ENCODE peak calls at places on chromosomes 5 and 9, in ten cellular contexts. X, G, L, W, P, R, S, Z, O and E are unnamed samples.

GRCh38 chr5:43917925-43918324 is 314.9 kb downstream of the NNT start:
- DNase-seq in X (no peak), G (no peak), L (no peak), W (no peak), P (no peak), R (no peak), S (no peak), Z (no peak), O (no peak), E (no peak)

GRCh38 chr5:6510132-6510531 is 61.5 kb downstream of the UBE2QL1 start:
- DNase-seq in X (no peak), G (no peak), L (no peak), W (peak; percentile 80), P (no peak), R (no peak), S (peak; percentile 9), Z (no peak), O (no peak), E (no peak)

GRCh38 chr9:128718475-128718874 is 5.5 kb downstream of the ZDHHC12 start:
- DNase-seq in X (no peak), G (no peak), L (no peak), W (no peak), P (no peak), R (no peak), S (no peak), Z (no peak), O (no peak), E (no peak)

GRCh38 chr5:35788724-35789123 is 68.0 kb upstream of the IL7R start:
- DNase-seq in X (no peak), G (no peak), L (no peak), W (no peak), P (no peak), R (no peak), S (no peak), Z (no peak), O (no peak), E (no peak)

GRCh38 chr5:178227929-178228328 is 4.7 kb downstream of the PHYKPL start:
- DNase-seq in X (no peak), G (no peak), L (no peak), W (no peak), P (no peak), R (no peak), S (no peak), Z (no peak), O (no peak), E (no peak)

GRCh38 chr5:88707216-88707965 is 175.6 kb downstream of the MEF2C start:
- DNase-seq in X (no peak), G (no peak), L (no peak), W (peak; percentile 73), P (no peak), R (no peak), S (no peak), Z (no peak), O (no peak), E (no peak)

GRCh38 chr5:179832039-179832745 is 11.5 kb downstream of the SQSTM1 start:
- DNase-seq in X (no peak), G (no peak), L (no peak), W (no peak), P (no peak), R (no peak), S (no peak), Z (no peak), O (no peak), E (no peak)

GRCh38 chr9:114000063-114000454 is 78.0 kb downstream of the AMBP start:
- DNase-seq in X (no peak), G (no peak), L (no peak), W (no peak), P (peak; percentile 9), R (no peak), S (no peak), Z (no peak), O (peak; percentile 2), E (no peak)

GRCh38 chr5:81904861-81905260 is 67.0 kb upstream of the ATG10 start:
- DNase-seq in X (no peak), G (no peak), L (no peak), W (peak; percentile 27), P (no peak), R (no peak), S (no peak), Z (no peak), O (no peak), E (no peak)

GRCh38 chr9:92734931-92735906 is 29.4 kb downstream of the BICD2 start:
- DNase-seq in X (no peak), G (no peak), L (no peak), W (no peak), P (no peak), R (no peak), S (no peak), Z (no peak), O (no peak), E (no peak)

GRCh38 chr9:4147476-4148214 is 152.2 kb downstream of the GLIS3 start:
- DNase-seq in X (no peak), G (peak; percentile 20), L (no peak), W (no peak), P (no peak), R (no peak), S (peak; percentile 28), Z (no peak), O (no peak), E (no peak)

GRCh38 chr5:93886917-93887361 is 145.5 kb upstream of the POU5F2 start:
- DNase-seq in X (no peak), G (no peak), L (no peak), W (no peak), P (no peak), R (no peak), S (peak; percentile 8), Z (no peak), O (no peak), E (no peak)

GRCh38 chr9:3863114-3863528 is 337.3 kb upstream of the RFX3 start:
- DNase-seq in X (peak; percentile 22), G (peak; percentile 17), L (no peak), W (peak; percentile 96), P (no peak), R (no peak), S (peak; percentile 70), Z (no peak), O (peak; percentile 9), E (no peak)

GRCh38 chr9:20148416-20148815 is 359.6 kb upstream of the SLC24A2 start:
- DNase-seq in X (no peak), G (no peak), L (no peak), W (no peak), P (no peak), R (no peak), S (no peak), Z (no peak), O (no peak), E (no peak)

GRCh38 chr9:129289131-129289731 is 111.2 kb upstream of the IER5L start:
- DNase-seq in X (peak; percentile 7), G (peak; percentile 26), L (peak; percentile 20), W (no peak), P (peak; percentile 10), R (no peak), S (no peak), Z (no peak), O (no peak), E (no peak)

GRCh38 chr5:8340739-8341344 is 471.9 kb downstream of the MTRR start:
- DNase-seq in X (no peak), G (no peak), L (no peak), W (peak; percentile 75), P (no peak), R (no peak), S (peak; percentile 60), Z (no peak), O (no peak), E (no peak)
- TF ChIP-seq CTCF in X (no peak), G (peak; percentile 39), L (peak; percentile 45), W (peak; percentile 97), P (peak; percentile 18), R (peak; percentile 28), S (peak; percentile 61), Z (no peak), O (peak; percentile 65), E (peak; percentile 71)

DNA sequence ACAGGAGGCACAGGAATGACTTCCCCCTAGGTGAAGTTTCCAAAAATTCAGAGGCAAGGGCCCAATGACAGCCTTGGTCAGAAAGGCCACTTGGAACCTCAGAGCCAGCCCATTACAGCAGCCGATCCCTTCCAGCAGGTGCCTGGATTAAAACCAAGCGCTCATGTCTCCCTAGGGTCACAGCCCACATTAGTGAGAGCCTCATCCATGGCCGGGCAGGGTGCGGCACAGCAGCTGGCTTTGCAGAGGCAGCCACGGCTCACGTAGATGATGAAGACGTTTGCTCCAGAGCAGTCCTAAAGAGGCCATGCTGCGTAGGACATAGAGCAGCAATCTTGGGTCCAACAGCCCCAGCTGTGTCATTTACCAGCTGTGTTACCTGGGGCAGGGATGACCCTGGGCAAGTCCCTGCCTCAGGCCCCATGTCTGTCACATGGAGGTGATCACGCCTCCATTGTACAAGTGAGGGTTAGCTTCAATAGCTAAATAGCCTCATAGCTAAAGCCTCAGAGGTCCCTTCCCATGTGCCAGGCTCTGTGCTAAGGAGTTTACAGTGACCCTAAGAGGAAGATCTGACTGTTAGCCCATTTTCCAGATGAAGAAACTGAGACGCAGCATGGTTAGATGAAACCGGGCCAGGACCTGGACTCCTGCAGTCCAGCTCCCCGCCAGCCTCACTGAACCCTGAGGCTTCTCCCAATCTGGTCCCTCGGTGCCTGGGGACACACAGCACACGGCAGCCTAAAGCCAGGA is 39.2 kb downstream of the NEK6 start:
- DNase-seq in X (no peak), G (no peak), L (no peak), W (no peak), P (no peak), R (no peak), S (no peak), Z (no peak), O (no peak), E (no peak)
- H3K4me3 ChIP-seq in X (no peak overlapping the region), G (no peak overlapping the region), L (no peak overlapping the region), W (no peak overlapping the region), P (no peak overlapping the region), R (no peak overlapping the region), S (no peak overlapping the region), Z (no peak overlapping the region), O (no peak overlapping the region), E (peak overlapping the region; percentile 26)

GRCh38 chr9:137374131-137374845 is 48.7 kb downstream of the EXD3 start:
- DNase-seq in X (no peak), G (peak; percentile 1), L (no peak), W (no peak), P (peak; percentile 16), R (no peak), S (no peak), Z (no peak), O (no peak), E (peak; percentile 33)
- H3K27me3 ChIP-seq in X (no peaks in the 10 kb centered on the region), G (no peaks in the 10 kb centered on the region), L (no peaks in the 10 kb centered on the region), W (no peaks in the 10 kb centered on the region), P (no peaks in the 10 kb centered on the region), R (no peaks in the 10 kb centered on the region), S (no peaks in the 10 kb centered on the region), Z (no peaks in the 10 kb centered on the region), O (no peaks in the 10 kb centered on the region), E (no peaks in the 10 kb centered on the region)

DNA sequence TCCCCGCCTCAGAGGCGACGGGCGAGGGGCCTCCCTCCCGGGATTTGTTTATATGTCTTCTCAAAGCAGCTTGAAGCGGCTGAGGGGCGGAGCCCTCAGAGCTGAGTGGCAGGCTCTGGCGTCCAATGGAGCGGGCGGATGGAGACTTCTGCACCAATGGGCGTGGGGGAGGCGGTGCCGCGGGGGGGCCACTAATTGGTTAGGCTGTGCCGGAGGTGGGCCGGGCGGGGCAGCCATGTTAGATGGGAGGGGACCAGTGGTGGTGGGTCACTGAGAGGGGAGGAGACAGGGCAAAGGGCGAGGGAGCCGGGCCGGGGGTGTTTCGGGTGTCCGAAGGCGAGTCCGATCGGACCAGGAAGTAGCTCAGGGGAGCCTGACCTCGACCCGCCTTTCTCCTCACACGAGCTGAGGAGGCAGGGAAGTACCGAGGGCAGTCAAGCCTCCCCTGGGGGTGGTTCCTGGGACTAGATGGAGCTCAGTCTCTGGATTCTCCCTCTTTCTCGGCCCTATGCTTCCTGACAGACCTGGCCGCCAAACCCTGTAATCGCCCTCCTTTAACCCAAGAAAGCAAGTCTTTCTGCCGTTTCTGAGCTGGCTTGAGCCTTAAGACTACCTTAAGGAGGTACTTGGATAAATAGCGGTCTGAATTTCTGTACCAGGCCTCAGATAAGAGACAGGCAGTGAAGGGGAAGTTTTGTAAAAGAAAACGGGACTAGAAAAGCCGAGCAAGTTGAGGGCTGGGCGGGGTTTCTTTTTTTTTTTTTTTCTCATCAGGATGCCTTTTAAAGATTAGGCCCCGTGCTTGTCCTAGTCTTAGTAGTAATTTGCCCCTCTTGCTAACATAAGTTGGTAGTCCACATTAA is 1.1 kb downstream of the CREBRF start:
- DNase-seq in X (peak; percentile 98), G (peak; percentile 99), L (peak; percentile 99), W (peak; percentile 98), P (peak; percentile 99), R (peak; percentile 97), S (peak; percentile 99), Z (peak; percentile 98), O (peak; percentile 99), E (peak; percentile 98)
- TF ChIP-seq CTCF in X (no peak), G (no peak), L (peak; percentile 13), W (no peak), P (no peak), R (peak; percentile 32), S (peak; percentile 18), Z (no peak), O (peak; percentile 37), E (no peak)